ENCODE peak calls at places on chromosomes 4 and X, in six cellular contexts. One of them, this sample, is unnamed.

GRCh38 chrX:149467920-149468319 is 37.2 kb downstream of the IDS start:
- DNase-seq in neuronal stem cell: no peak
- DNase-seq in mesenchymal stem cell: no peak
- DNase-seq in IMR-90: no peak
- DNase-seq in H1: no peak
- DNase-seq in trophoblast cell: no peak
- DNase-seq in this sample: no peak

GRCh38 chr4:165756831-165757230 is 116.2 kb upstream of the TLL1 start:
- DNase-seq in neuronal stem cell: no peak
- DNase-seq in mesenchymal stem cell: no peak
- DNase-seq in IMR-90: no peak
- DNase-seq in H1: no peak
- DNase-seq in trophoblast cell: no peak
- DNase-seq in this sample: no peak

GRCh38 chr4:109302366-109303140 is at the start of gene COL25A1:
- DNase-seq in neuronal stem cell: peak; percentile 89
- DNase-seq in mesenchymal stem cell: peak; percentile 88
- DNase-seq in IMR-90: peak; percentile 16
- DNase-seq in H1: peak; percentile 90
- DNase-seq in trophoblast cell: no peak
- DNase-seq in this sample: peak; percentile 97

GRCh38 chr4:83250666-83251065 is 33.9 kb downstream of the COQ2 start:
- DNase-seq in neuronal stem cell: no peak
- DNase-seq in mesenchymal stem cell: peak; percentile 48
- DNase-seq in IMR-90: no peak
- DNase-seq in H1: no peak
- DNase-seq in trophoblast cell: no peak
- DNase-seq in this sample: no peak

GRCh38 chrX:77597090-77597489 is 149.9 kb downstream of the FGF16 start:
- DNase-seq in neuronal stem cell: no peak
- DNase-seq in mesenchymal stem cell: peak; percentile 42
- DNase-seq in IMR-90: peak; percentile 48
- DNase-seq in H1: no peak
- DNase-seq in trophoblast cell: no peak
- DNase-seq in this sample: no peak

GRCh38 chr4:18571252-18571885 is 549.8 kb upstream of the LCORL start:
- DNase-seq in neuronal stem cell: no peak
- DNase-seq in mesenchymal stem cell: no peak
- DNase-seq in IMR-90: no peak
- DNase-seq in H1: no peak
- DNase-seq in trophoblast cell: peak; percentile 4
- DNase-seq in this sample: no peak

GRCh38 chr4:84800256-84800655 is 166.2 kb downstream of the WDFY3 start:
- DNase-seq in neuronal stem cell: no peak
- DNase-seq in mesenchymal stem cell: no peak
- DNase-seq in IMR-90: peak; percentile 54
- DNase-seq in H1: no peak
- DNase-seq in trophoblast cell: no peak
- DNase-seq in this sample: no peak

GRCh38 chr4:605702-606425 is 19.5 kb upstream of the PDE6B start:
- DNase-seq in neuronal stem cell: no peak
- DNase-seq in mesenchymal stem cell: no peak
- DNase-seq in IMR-90: no peak
- DNase-seq in H1: no peak
- DNase-seq in trophoblast cell: no peak
- DNase-seq in this sample: no peak

GRCh38 chr4:84678976-84679744 is 96.2 kb downstream of the CDS1 start:
- DNase-seq in neuronal stem cell: no peak
- DNase-seq in mesenchymal stem cell: no peak
- DNase-seq in IMR-90: no peak
- DNase-seq in H1: no peak
- DNase-seq in trophoblast cell: no peak
- DNase-seq in this sample: no peak

GRCh38 chr4:128241425-128241913 is 46.1 kb downstream of the PGRMC2 start:
- DNase-seq in neuronal stem cell: no peak
- DNase-seq in mesenchymal stem cell: peak; percentile 92
- DNase-seq in IMR-90: peak; percentile 99
- DNase-seq in H1: no peak
- DNase-seq in trophoblast cell: peak; percentile 97
- DNase-seq in this sample: no peak

GRCh38 chrX:135741192-135741715 is 26.7 kb downstream of the CT45A3 start:
- DNase-seq in neuronal stem cell: no peak
- DNase-seq in mesenchymal stem cell: no peak
- DNase-seq in IMR-90: no peak
- DNase-seq in H1: no peak
- DNase-seq in trophoblast cell: no peak
- DNase-seq in this sample: no peak

GRCh38 chrX:86154586-86154985 is 6.3 kb downstream of the DACH2 start:
- DNase-seq in neuronal stem cell: no peak
- DNase-seq in mesenchymal stem cell: no peak
- DNase-seq in IMR-90: no peak
- DNase-seq in H1: no peak
- DNase-seq in trophoblast cell: no peak
- DNase-seq in this sample: no peak

DNA sequence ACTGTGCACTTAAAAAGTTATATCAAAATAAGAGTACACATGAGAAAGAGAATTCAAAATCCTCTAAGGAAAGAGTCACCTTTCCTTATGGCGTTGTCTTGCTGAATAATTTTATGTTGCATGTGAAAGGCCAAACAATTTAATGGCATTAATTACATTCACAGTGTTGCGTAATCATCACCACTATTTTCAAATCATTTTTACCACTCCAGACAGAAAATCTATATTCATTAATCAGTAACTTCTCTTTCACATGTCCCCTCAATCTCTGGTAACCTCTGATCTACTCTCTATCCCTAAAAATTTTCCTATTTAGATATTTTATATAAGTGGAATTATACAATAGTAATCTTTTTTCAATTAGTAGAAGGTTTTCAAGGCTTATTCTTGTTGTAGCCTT is 283.0 kb downstream of the CXXC4 start:
- DNase-seq in neuronal stem cell: no peak
- DNase-seq in mesenchymal stem cell: no peak
- DNase-seq in IMR-90: no peak
- DNase-seq in H1: no peak
- DNase-seq in trophoblast cell: no peak
- DNase-seq in this sample: no peak
- H4K91ac ChIP-seq in neuronal stem cell: no peak overlapping the region
- H4K91ac ChIP-seq in mesenchymal stem cell: no peak overlapping the region
- H4K91ac ChIP-seq in IMR-90: no peak overlapping the region
- H4K91ac ChIP-seq in H1: no peak overlapping the region
- H4K91ac ChIP-seq in trophoblast cell: no peak overlapping the region
- H4K91ac ChIP-seq in this sample: no peak overlapping the region

DNA sequence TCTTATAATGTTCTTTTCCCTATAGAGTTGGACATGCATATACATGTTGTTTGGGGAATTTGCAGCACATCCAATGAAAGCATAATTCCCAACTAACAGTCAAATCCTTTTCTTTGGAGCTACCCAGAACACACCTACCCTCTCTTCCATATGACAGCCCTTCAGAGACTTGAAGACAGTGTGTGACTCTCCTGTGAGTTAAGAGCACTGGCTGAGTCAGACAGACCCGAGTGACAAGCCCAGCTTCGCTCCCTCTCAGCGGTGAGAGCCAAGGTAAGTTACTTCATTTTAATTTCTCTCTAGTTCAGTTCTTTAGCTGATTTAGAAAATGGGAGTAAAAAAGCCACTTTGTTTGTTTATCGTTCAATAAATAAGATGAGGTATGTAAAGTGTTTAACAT is 86.3 kb downstream of the RTL9 start:
- DNase-seq in neuronal stem cell: no peak
- DNase-seq in mesenchymal stem cell: peak; percentile 13
- DNase-seq in IMR-90: no peak
- DNase-seq in H1: no peak
- DNase-seq in trophoblast cell: no peak
- DNase-seq in this sample: no peak
- H3K14ac ChIP-seq in neuronal stem cell: no peak overlapping the region
- H3K14ac ChIP-seq in mesenchymal stem cell: no peak overlapping the region
- H3K14ac ChIP-seq in IMR-90: no peak overlapping the region
- H3K14ac ChIP-seq in H1: no peak overlapping the region
- H3K14ac ChIP-seq in trophoblast cell: no peak overlapping the region
- H3K14ac ChIP-seq in this sample: no peak overlapping the region

GRCh38 chr4:3613980-3614730 is 81.9 kb upstream of the LRPAP1 start:
- DNase-seq in neuronal stem cell: no peak
- DNase-seq in mesenchymal stem cell: no peak
- DNase-seq in IMR-90: no peak
- DNase-seq in H1: no peak
- DNase-seq in trophoblast cell: no peak
- DNase-seq in this sample: no peak
- H4K91ac ChIP-seq in neuronal stem cell: peak overlapping the region; percentile 68
- H4K91ac ChIP-seq in mesenchymal stem cell: no peak overlapping the region
- H4K91ac ChIP-seq in IMR-90: no peak overlapping the region
- H4K91ac ChIP-seq in H1: peak overlapping the region; percentile 40
- H4K91ac ChIP-seq in trophoblast cell: no peak overlapping the region
- H4K91ac ChIP-seq in this sample: no peak overlapping the region

DNA sequence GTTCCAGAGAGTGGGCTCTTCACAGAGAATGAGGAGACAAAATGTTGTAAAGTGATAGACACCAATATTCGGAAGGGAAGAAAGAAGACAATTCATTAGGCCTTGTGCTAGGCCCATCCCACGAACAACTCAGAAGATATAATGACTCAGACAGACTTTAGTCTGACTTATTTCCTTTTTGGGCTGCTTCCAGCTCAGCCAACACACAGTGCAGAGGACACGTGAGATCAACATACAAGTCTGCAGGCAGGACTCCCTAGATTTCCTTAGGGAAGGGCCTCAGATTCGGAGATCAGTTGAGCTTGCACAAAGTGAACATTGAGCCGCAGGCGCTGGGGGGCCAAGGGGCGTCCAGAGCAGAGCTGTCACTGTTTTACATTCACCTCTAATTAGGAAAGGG is 290.7 kb upstream of the TENM3 start:
- DNase-seq in neuronal stem cell: no peak
- DNase-seq in mesenchymal stem cell: peak; percentile 72
- DNase-seq in IMR-90: peak; percentile 96
- DNase-seq in H1: no peak
- DNase-seq in trophoblast cell: no peak
- DNase-seq in this sample: no peak
- H3K14ac ChIP-seq in neuronal stem cell: no peak overlapping the region
- H3K14ac ChIP-seq in mesenchymal stem cell: no peak overlapping the region
- H3K14ac ChIP-seq in IMR-90: peak overlapping the region; percentile 33
- H3K14ac ChIP-seq in H1: no peak overlapping the region
- H3K14ac ChIP-seq in trophoblast cell: no peak overlapping the region
- H3K14ac ChIP-seq in this sample: no peak overlapping the region

GRCh38 chr4:8393593-8394038 is 46.9 kb downstream of the ACOX3 start:
- DNase-seq in neuronal stem cell: peak; percentile 61
- DNase-seq in mesenchymal stem cell: peak; percentile 96
- DNase-seq in IMR-90: peak; percentile 97
- DNase-seq in H1: no peak
- DNase-seq in trophoblast cell: peak; percentile 85
- DNase-seq in this sample: no peak
- H4K91ac ChIP-seq in neuronal stem cell: no peak overlapping the region
- H4K91ac ChIP-seq in mesenchymal stem cell: no peak overlapping the region
- H4K91ac ChIP-seq in IMR-90: no peak overlapping the region
- H4K91ac ChIP-seq in H1: no peak overlapping the region
- H4K91ac ChIP-seq in trophoblast cell: no peak overlapping the region
- H4K91ac ChIP-seq in this sample: no peak overlapping the region

DNA sequence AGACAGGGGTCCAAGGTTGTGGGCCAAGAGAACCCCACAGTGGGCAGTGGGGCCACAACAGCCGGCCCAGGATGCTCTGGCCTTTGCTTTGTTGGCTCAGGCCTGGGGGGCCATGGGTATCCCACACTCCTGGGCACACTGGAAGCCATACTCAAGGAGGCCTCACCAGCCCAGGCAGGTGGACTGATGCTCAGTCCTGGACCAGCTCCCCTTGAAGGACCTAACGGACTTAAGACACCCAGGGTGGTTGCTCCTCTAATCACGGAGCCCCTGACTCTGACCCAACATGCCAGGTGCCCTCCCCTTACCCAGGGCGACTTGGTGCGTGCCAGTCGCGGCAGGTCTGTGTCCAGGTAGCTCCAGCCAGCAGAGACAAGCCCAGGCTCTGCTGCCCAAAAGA is 50.8 kb downstream of the ZFYVE28 start:
- DNase-seq in neuronal stem cell: no peak
- DNase-seq in mesenchymal stem cell: no peak
- DNase-seq in IMR-90: no peak
- DNase-seq in H1: no peak
- DNase-seq in trophoblast cell: no peak
- DNase-seq in this sample: no peak
- H3K14ac ChIP-seq in neuronal stem cell: peak overlapping the region; percentile 8
- H3K14ac ChIP-seq in mesenchymal stem cell: no peak overlapping the region
- H3K14ac ChIP-seq in IMR-90: no peak overlapping the region
- H3K14ac ChIP-seq in H1: no peak overlapping the region
- H3K14ac ChIP-seq in trophoblast cell: no peak overlapping the region
- H3K14ac ChIP-seq in this sample: no peak overlapping the region

GRCh38 chr4:113893546-113893945 is 85.9 kb downstream of the ARSJ start:
- DNase-seq in neuronal stem cell: no peak
- DNase-seq in mesenchymal stem cell: no peak
- DNase-seq in IMR-90: peak; percentile 32
- DNase-seq in H1: no peak
- DNase-seq in trophoblast cell: no peak
- DNase-seq in this sample: no peak
- H4K91ac ChIP-seq in neuronal stem cell: no peak overlapping the region
- H4K91ac ChIP-seq in mesenchymal stem cell: no peak overlapping the region
- H4K91ac ChIP-seq in IMR-90: no peak overlapping the region
- H4K91ac ChIP-seq in H1: no peak overlapping the region
- H4K91ac ChIP-seq in trophoblast cell: no peak overlapping the region
- H4K91ac ChIP-seq in this sample: no peak overlapping the region

GRCh38 chrX:531611-531936 is 99.0 kb upstream of the SHOX start:
- DNase-seq in neuronal stem cell: no peak
- DNase-seq in mesenchymal stem cell: no peak
- DNase-seq in IMR-90: no peak
- DNase-seq in H1: peak; percentile 61
- DNase-seq in trophoblast cell: no peak
- DNase-seq in this sample: peak; percentile 68
- H3K14ac ChIP-seq in neuronal stem cell: no peak overlapping the region
- H3K14ac ChIP-seq in mesenchymal stem cell: no peak overlapping the region
- H3K14ac ChIP-seq in IMR-90: no peak overlapping the region
- H3K14ac ChIP-seq in H1: no peak overlapping the region
- H3K14ac ChIP-seq in trophoblast cell: no peak overlapping the region
- H3K14ac ChIP-seq in this sample: no peak overlapping the region

DNA sequence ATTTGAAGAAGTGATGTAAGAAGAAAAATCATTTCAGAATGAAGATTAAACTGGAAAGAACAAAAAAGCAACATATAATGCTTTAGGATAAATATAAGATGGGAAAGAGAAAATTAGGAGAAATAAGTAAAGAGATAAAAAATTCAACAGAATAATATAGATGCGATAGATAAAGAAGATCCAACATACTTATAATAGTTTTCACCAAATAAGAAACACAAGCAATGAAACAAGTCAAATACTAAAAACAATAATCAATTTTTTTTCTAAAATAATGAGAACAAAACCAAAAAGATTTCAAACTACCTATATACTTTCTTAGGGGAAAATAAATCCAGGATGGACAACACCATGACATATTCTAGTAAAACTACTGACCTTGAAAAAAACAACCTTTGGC is 10.1 kb upstream of the DKK2 start:
- DNase-seq in neuronal stem cell: no peak
- DNase-seq in mesenchymal stem cell: no peak
- DNase-seq in IMR-90: no peak
- DNase-seq in H1: no peak
- DNase-seq in trophoblast cell: no peak
- DNase-seq in this sample: no peak
- H4K91ac ChIP-seq in neuronal stem cell: no peak overlapping the region
- H4K91ac ChIP-seq in mesenchymal stem cell: no peak overlapping the region
- H4K91ac ChIP-seq in IMR-90: no peak overlapping the region
- H4K91ac ChIP-seq in H1: no peak overlapping the region
- H4K91ac ChIP-seq in trophoblast cell: no peak overlapping the region
- H4K91ac ChIP-seq in this sample: no peak overlapping the region

This sample was measured in H9.